ENCODE peak calls at places on chromosomes 3 and 15, in four cellular contexts. L is H9, Q is H1, J is neuronal stem cell. F is an unnamed sample.

GRCh38 chr3:173501941-173502489 is 104.5 kb downstream of the NLGN1 start:
- DNase-seq in L (no peak), Q (no peak), J (no peak), F (peak)

GRCh38 chr3:123105201-123106189 is 38.7 kb downstream of the PDIA5 start:
- DNase-seq in J (peak), L (no peak), Q (no peak), F (no peak)

GRCh38 chr3:106029941-106030619 is 161.3 kb upstream of the CBLB start:
- DNase-seq in L (no peak), Q (no peak), J (no peak), F (no peak)

GRCh38 chr3:123795471-123796251 is 88.5 kb downstream of the MYLK start:
- DNase-seq in L (no peak), J (no peak), Q (no peak), F (no peak)

GRCh38 chr3:119841808-119842471 is 60.0 kb downstream of the NR1I2 start:
- DNase-seq in Q (no peak), L (no peak), J (no peak), F (peak)

GRCh38 chr3:32136703-32137102 is 30.3 kb downstream of the GPD1L start:
- DNase-seq in J (no peak), L (no peak), Q (no peak), F (no peak)

GRCh38 chr3:16993227-16993626 is 108.5 kb downstream of the PLCL2 start:
- DNase-seq in L (no peak), Q (no peak), J (no peak), F (peak)

GRCh38 chr3:52841211-52841980 is 6.6 kb upstream of the MUSTN1 start:
- DNase-seq in J (no peak), Q (no peak), L (no peak), F (no peak)

GRCh38 chr15:77036537-77037474 is 34.1 kb downstream of the TSPAN3 start:
- DNase-seq in Q (no peak), L (no peak), J (no peak), F (no peak)

GRCh38 chr3:45343947-45344346 is 44.4 kb upstream of the LARS2 start:
- DNase-seq in Q (no peak), L (peak), J (no peak), F (peak)

GRCh38 chr3:45560270-45561020 is 34.1 kb upstream of the LIMD1 start:
- DNase-seq in J (no peak), Q (no peak), L (no peak), F (peak)

GRCh38 chr3:14803101-14803980 is 15.4 kb upstream of the FGD5 start:
- DNase-seq in Q (no peak), J (no peak), L (no peak), F (no peak)

GRCh38 chr3:14803981-14804834 is 14.6 kb upstream of the FGD5 start:
- DNase-seq in L (no peak), J (no peak), Q (no peak), F (no peak)

GRCh38 chr3:14806641-14807263 is 12.0 kb upstream of the FGD5 start:
- DNase-seq in L (no peak), Q (no peak), J (no peak), F (no peak)

GRCh38 chr3:14805946-14806537 is 12.7 kb upstream of the FGD5 start:
- DNase-seq in L (no peak), Q (no peak), J (no peak), F (no peak)

GRCh38 chr3:14804835-14805780 is 13.7 kb upstream of the FGD5 start:
- DNase-seq in J (no peak), L (no peak), Q (no peak), F (no peak)
- H2BK12ac ChIP-seq in J (no peak), L (no peak), Q (peak), F (no peak)

GRCh38 chr15:91865486-91865885 is 12.0 kb downstream of the SLCO3A1 start:
- DNase-seq in J (no peak), L (no peak), Q (no peak), F (no peak)
- H2BK15ac ChIP-seq in J (no peak), L (no peak), Q (no peak), F (no peak)

GRCh38 chr3:29427266-29428103 is 146.6 kb downstream of the RBMS3 start:
- DNase-seq in Q (no peak), J (no peak), L (no peak), F (peak)

GRCh38 chr3:29430558-29430971 is 149.7 kb downstream of the RBMS3 start:
- DNase-seq in L (no peak), Q (no peak), J (peak), F (peak)

GRCh38 chr3:29426302-29427226 is 145.7 kb downstream of the RBMS3 start:
- DNase-seq in L (no peak), J (no peak), Q (no peak), F (no peak)

DNA sequence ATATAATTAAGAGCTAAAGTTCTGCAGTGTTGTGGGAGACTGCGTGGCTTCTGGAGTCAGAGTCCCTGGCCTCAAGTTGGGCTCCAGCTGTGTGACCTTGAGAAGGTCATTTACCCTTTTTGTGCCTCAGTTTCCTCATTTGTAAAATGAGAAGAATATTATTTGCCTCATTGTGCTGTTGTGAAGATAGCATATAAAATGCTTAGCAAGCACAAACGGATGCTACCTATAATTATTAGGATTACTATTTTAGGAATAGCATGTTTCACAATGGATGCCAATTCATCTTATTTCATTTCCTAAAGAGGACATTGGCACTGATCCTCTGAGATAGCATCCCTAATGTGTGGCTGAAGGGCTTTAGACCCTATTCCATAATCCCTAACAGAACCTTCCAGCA is 148.2 kb downstream of the RBMS3 start:
- DNase-seq in J (no peak), L (no peak), Q (no peak), F (no peak)
- H2BK12ac ChIP-seq in J (no peak), L (no peak), Q (no peak), F (no peak)

GRCh38 chr15:75646944-75647364 is 758 bp upstream of the SNX33 start:
- DNase-seq in J (no peak), Q (no peak), L (peak), F (no peak)
- H2BK15ac ChIP-seq in J (peak), Q (peak), L (no peak), F (no peak)

DNA sequence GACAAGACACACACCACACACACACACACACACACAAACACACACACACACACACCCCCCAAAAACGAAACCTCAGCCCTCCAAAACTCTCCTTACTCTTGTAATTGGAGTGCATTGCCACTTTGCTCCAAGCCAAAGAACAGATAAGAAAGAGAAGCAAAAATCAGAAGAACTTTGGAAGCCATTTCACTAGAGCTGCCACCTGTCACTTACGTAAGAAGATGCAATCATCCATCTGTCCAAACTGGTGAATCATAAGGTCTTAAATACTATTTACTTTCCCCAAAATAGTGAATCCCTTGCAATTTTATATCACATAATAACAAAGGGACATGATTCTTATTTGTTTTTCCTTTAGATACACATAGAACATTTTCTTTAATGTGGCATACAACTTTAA is 285.4 kb downstream of the ZBTB20 start:
- DNase-seq in L (no peak), J (no peak), Q (no peak), F (no peak)
- H2BK12ac ChIP-seq in L (no peak), J (no peak), Q (no peak), F (no peak)

GRCh38 chr3:55203006-55203405 is 275.1 kb upstream of the LRTM1 start:
- DNase-seq in J (no peak), Q (no peak), L (no peak), F (peak)

GRCh38 chr3:55202320-55202719 is 274.5 kb upstream of the LRTM1 start:
- DNase-seq in J (no peak), L (no peak), Q (no peak), F (peak)

GRCh38 chr3:55201729-55202128 is 273.9 kb upstream of the LRTM1 start:
- DNase-seq in Q (no peak), J (no peak), L (no peak), F (no peak)

GRCh38 chr3:55200916-55201315 is 273.1 kb upstream of the LRTM1 start:
- DNase-seq in Q (no peak), J (no peak), L (no peak), F (no peak)

GRCh38 chr3:55198554-55198953 is 270.7 kb upstream of the LRTM1 start:
- DNase-seq in Q (no peak), L (no peak), J (no peak), F (peak)
- H2BK15ac ChIP-seq in Q (no peak), L (no peak), J (no peak), F (no peak)

F was measured in mesenchymal stem cell.